ENCODE peak calls at places on chromosome 7, in nine cellular contexts. U is cardiac muscle cell, W is hepatocyte, Q is stomach, P is heart left ventricle, D is HCT116, F is psoas muscle, X is aorta, B is mammary epithelial cell. V is an unnamed sample. For H3K4me1, the result is how much of the 10 kb centered on the place peaks cover.

GRCh38 chr7:155819186-155819585 is 6.9 kb upstream of the SHH start:
- DNase-seq in U (no peak), W (no peak), Q (no peak), P (no peak), D (no peak), F (no peak), X (no peak), B (no peak), V (no peak)

GRCh38 chr7:51817694-51818093 is 501.1 kb upstream of the COBL start:
- DNase-seq in U (no peak), W (peak), Q (no peak), P (no peak), D (no peak), F (no peak), X (no peak), B (no peak), V (no peak)

GRCh38 chr7:112453505-112454171 is 3.4 kb downstream of the IFRD1 start:
- DNase-seq in U (no peak), W (no peak), Q (no peak), P (no peak), D (no peak), F (no peak), X (no peak), B (peak), V (no peak)

GRCh38 chr7:2045559-2046405 is 187.0 kb downstream of the MAD1L1 start:
- DNase-seq in U (no peak), W (no peak), Q (no peak), P (peak), D (no peak), F (peak), X (peak), B (no peak), V (no peak)

GRCh38 chr7:34096135-34096775 is 190.9 kb downstream of the BMPER start:
- DNase-seq in U (no peak), W (peak), Q (peak), P (peak), D (no peak), F (peak), X (peak), B (peak), V (no peak)

GRCh38 chr7:134882481-134882880 is 103.0 kb downstream of the CALD1 start:
- DNase-seq in U (no peak), W (no peak), Q (no peak), P (no peak), D (no peak), F (no peak), X (no peak), B (no peak), V (no peak)

GRCh38 chr7:31192996-31193395 is 140.9 kb downstream of the ADCYAP1R1 start:
- DNase-seq in U (peak), W (peak), Q (peak), P (peak), D (peak), F (peak), X (peak), B (peak), V (peak)

GRCh38 chr7:71982847-71983246 is 429.3 kb downstream of the CALN1 start:
- DNase-seq in U (no peak), W (no peak), Q (no peak), P (no peak), D (no peak), F (no peak), X (no peak), B (no peak), V (no peak)

GRCh38 chr7:157507987-157508386 is 171.2 kb downstream of the DNAJB6 start:
- DNase-seq in U (no peak), W (no peak), Q (no peak), P (no peak), D (no peak), F (no peak), X (no peak), B (no peak), V (no peak)

GRCh38 chr7:44962483-44963251 is 16.1 kb downstream of the MYO1G start:
- DNase-seq in U (peak), W (peak), Q (peak), P (no peak), D (no peak), F (peak), X (peak), B (peak), V (no peak)

GRCh38 chr7:128591705-128592104 is 80.4 kb upstream of the GARIN1A start:
- DNase-seq in U (no peak), W (no peak), Q (no peak), P (no peak), D (no peak), F (no peak), X (no peak), B (no peak), V (no peak)

GRCh38 chr7:36945612-36946400 is 221.5 kb upstream of the AOAH start:
- DNase-seq in U (peak), W (peak), Q (peak), P (no peak), D (no peak), F (no peak), X (no peak), B (no peak), V (no peak)

GRCh38 chr7:19290936-19291335 is 145.7 kb upstream of the FERD3L start:
- DNase-seq in U (no peak), W (no peak), Q (no peak), P (no peak), D (no peak), F (no peak), X (no peak), B (no peak), V (no peak)

GRCh38 chr7:39595102-39595620 is 28.2 kb upstream of the RALA start:
- DNase-seq in U (no peak), W (peak), Q (no peak), P (no peak), D (no peak), F (no peak), X (no peak), B (no peak), V (no peak)

GRCh38 chr7:120370954-120371353 is 98.0 kb downstream of the KCND2 start:
- DNase-seq in U (no peak), W (peak), Q (no peak), P (no peak), D (no peak), F (no peak), X (no peak), B (no peak), V (no peak)

GRCh38 chr7:74093671-74094223 is 10.1 kb downstream of the LIMK1 start:
- DNase-seq in U (no peak), W (no peak), Q (no peak), P (no peak), D (no peak), F (peak), X (no peak), B (no peak), V (no peak)

GRCh38 chr7:69365588-69366241 is 232.6 kb upstream of the AUTS2 start:
- DNase-seq in U (no peak), W (peak), Q (no peak), P (no peak), D (no peak), F (no peak), X (no peak), B (no peak), V (no peak)

GRCh38 chr7:94481246-94481645 is 28.4 kb upstream of the CASD1 start:
- DNase-seq in U (no peak), W (no peak), Q (no peak), P (no peak), D (no peak), F (no peak), X (no peak), B (no peak), V (no peak)

GRCh38 chr7:131002600-131002999 is 268.6 kb upstream of the KLF14 start:
- DNase-seq in U (no peak), W (no peak), Q (no peak), P (no peak), D (no peak), F (no peak), X (no peak), B (no peak), V (no peak)

GRCh38 chr7:130998993-130999602 is 265.1 kb upstream of the KLF14 start:
- DNase-seq in U (no peak), W (no peak), Q (no peak), P (no peak), D (peak), F (no peak), X (no peak), B (peak), V (no peak)

GRCh38 chr7:131000873-131001272 is 266.9 kb upstream of the KLF14 start:
- DNase-seq in U (no peak), W (no peak), Q (no peak), P (no peak), D (no peak), F (no peak), X (no peak), B (no peak), V (no peak)

GRCh38 chr7:131000389-131000788 is 266.4 kb upstream of the KLF14 start:
- DNase-seq in U (no peak), W (no peak), Q (no peak), P (no peak), D (no peak), F (no peak), X (no peak), B (no peak), V (no peak)

GRCh38 chr7:130999926-131000325 is 265.9 kb upstream of the KLF14 start:
- DNase-seq in U (no peak), W (no peak), Q (no peak), P (no peak), D (no peak), F (no peak), X (no peak), B (no peak), V (no peak)
- H3K27ac ChIP-seq in U (no peak), W (no peak), Q (peak), P (no peak), D (peak), F (no peak), X (peak), B (peak), V (no peak)

GRCh38 chr7:27196287-27196739 is 3.6 kb downstream of the HOXA13 start:
- DNase-seq in U (peak), W (peak), Q (peak), P (peak), D (no peak), F (peak), X (peak), B (peak), V (no peak)
- H3K4me3 ChIP-seq in U (no peak), W (peak), Q (no peak), P (no peak), D (no peak), F (no peak), X (no peak), B (no peak), V (no peak)

DNA sequence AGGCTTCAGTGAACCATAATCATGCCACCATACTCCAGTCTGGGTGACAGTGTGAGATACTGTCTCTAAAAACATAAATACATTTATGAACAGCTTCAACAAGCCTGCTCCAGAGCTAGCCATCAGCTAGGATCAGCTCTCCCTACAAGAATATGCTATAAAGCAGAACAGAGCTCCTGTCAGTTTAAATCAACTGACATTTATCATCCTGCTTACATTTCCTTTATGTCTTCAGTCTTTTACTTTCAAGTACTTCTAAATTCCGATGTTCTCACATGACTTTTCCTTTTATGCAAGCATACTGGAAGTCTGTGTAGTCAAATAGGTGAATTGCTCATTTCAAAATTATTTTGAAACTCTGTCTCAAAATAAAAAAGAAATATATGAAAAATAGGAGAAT is 64.6 kb downstream of the COA1 start:
- DNase-seq in U (no peak), W (no peak), Q (no peak), P (no peak), D (no peak), F (no peak), X (no peak), B (no peak), V (no peak)
- H3K4me1 ChIP-seq in U (under half), W (under half), Q (under half), P (under half), D (under half), F (under half), X (under half), B (under half), V (under half)

GRCh38 chr7:619356-619840 is 99.8 kb upstream of the PDGFA start:
- DNase-seq in U (no peak), W (no peak), Q (no peak), P (no peak), D (no peak), F (no peak), X (no peak), B (no peak), V (no peak)
- H3K27ac ChIP-seq in U (no peak), W (peak), Q (peak), P (no peak), D (no peak), F (no peak), X (no peak), B (no peak), V (no peak)

GRCh38 chr7:86644282-86645173 is 819 bp downstream of the GRM3 start:
- DNase-seq in U (peak), W (no peak), Q (no peak), P (no peak), D (no peak), F (no peak), X (peak), B (no peak), V (no peak)
- H3K4me3 ChIP-seq in U (peak), W (no peak), Q (peak), P (no peak), D (no peak), F (peak), X (peak), B (no peak), V (peak)

V was measured in iPS DF 6.9.